ENCODE peak calls at places on chromosomes 6 and 20, in seven cellular contexts. X is dorsolateral prefrontal cortex, F is Kasumi-1, A is T-helper 2 cell, P is AML-193, R is upper lobe of right lung, E is pancreas. J is an unnamed sample.

GRCh38 chr20:58471161-58471834 is 43.9 kb downstream of the APCDD1L start:
- DNase-seq in X (peak), E (no peak), P (no peak), R (peak), A (no peak), F (no peak), J (no peak)

GRCh38 chr20:4470375-4470774 is 251.3 kb upstream of the PRND start:
- DNase-seq in A (no peak), R (no peak), X (no peak), E (no peak), P (no peak), F (no peak), J (no peak)

GRCh38 chr6:7671581-7671980 is 54.3 kb upstream of the BMP6 start:
- DNase-seq in F (no peak), P (no peak), E (no peak), X (no peak), A (no peak), R (no peak), J (no peak)

GRCh38 chr6:41921712-41921998 is 356 bp downstream of the BYSL start:
- DNase-seq in F (peak), E (no peak), X (no peak), P (no peak), A (no peak), R (no peak), J (no peak)

GRCh38 chr20:51022803-51023616 is at the start of gene KCNG1:
- DNase-seq in P (no peak), R (peak), E (peak), A (no peak), F (no peak), X (peak), J (peak)

GRCh38 chr20:51457281-51457932 is 85.1 kb downstream of the NFATC2 start:
- DNase-seq in F (no peak), R (no peak), A (no peak), E (peak), X (peak), P (no peak), J (no peak)

GRCh38 chr6:118696262-118696661 is 44.9 kb upstream of the CEP85L start:
- DNase-seq in X (no peak), E (no peak), A (no peak), P (no peak), F (no peak), R (no peak), J (no peak)

GRCh38 chr6:102115911-102116310 is 722.4 kb downstream of the GRIK2 start:
- DNase-seq in F (no peak), E (no peak), P (no peak), X (no peak), A (no peak), R (no peak), J (no peak)

GRCh38 chr6:5163233-5163632 is 78.1 kb downstream of the PPP1R3G start:
- DNase-seq in X (no peak), F (no peak), A (no peak), R (no peak), P (no peak), E (no peak), J (no peak)

GRCh38 chr6:152380993-152381898 is 255.9 kb downstream of the SYNE1 start:
- DNase-seq in E (peak), X (peak), P (no peak), F (no peak), R (peak), A (no peak), J (peak)

GRCh38 chr20:49831022-49831769 is 18.6 kb downstream of the SLC9A8 start:
- DNase-seq in X (no peak), P (no peak), F (no peak), A (no peak), E (no peak), R (no peak), J (no peak)

GRCh38 chr6:41258196-41258493 is 28.3 kb downstream of the TREM1 start:
- DNase-seq in F (no peak), R (no peak), A (no peak), E (no peak), P (no peak), X (no peak), J (no peak)

GRCh38 chr6:30394139-30394538 is 49.2 kb downstream of the RPP21 start:
- DNase-seq in E (no peak), P (no peak), R (no peak), F (no peak), X (no peak), A (no peak), J (no peak)

GRCh38 chr6:123945386-123945785 is 141.7 kb downstream of the NKAIN2 start:
- DNase-seq in P (no peak), X (peak), R (no peak), A (no peak), F (no peak), E (no peak), J (no peak)

GRCh38 chr20:8018928-8019177 is 708 bp downstream of the TMX4 start:
- DNase-seq in R (no peak), P (peak), E (no peak), A (no peak), F (peak), X (no peak), J (no peak)

GRCh38 chr6:40359808-40360207 is 227.4 kb downstream of the LRFN2 start:
- DNase-seq in R (no peak), A (no peak), X (no peak), E (no peak), P (no peak), F (no peak), J (no peak)

GRCh38 chr20:33443512-33444239 is at the start of gene SNTA1:
- DNase-seq in X (peak), R (peak), F (peak), E (peak), P (peak), A (peak), J (peak)

GRCh38 chr20:36866681-36867485 is 9.1 kb upstream of the TLDC2 start:
- DNase-seq in X (no peak), R (no peak), E (no peak), P (no peak), A (no peak), F (no peak), J (no peak)

GRCh38 chr6:168213121-168213524 is 106.5 kb downstream of the DACT2 start:
- DNase-seq in F (no peak), E (no peak), X (no peak), P (no peak), A (no peak), R (no peak), J (no peak)

GRCh38 chr20:41170386-41171105 is 33.2 kb downstream of the PLCG1 start:
- DNase-seq in E (no peak), X (peak), F (no peak), P (no peak), A (no peak), R (peak), J (no peak)

GRCh38 chr6:37483917-37484785 is 15.5 kb downstream of the CCDC167 start:
- DNase-seq in A (peak), E (peak), X (peak), R (peak), P (peak), F (peak), J (peak)

GRCh38 chr6:8088886-8089285 is 13.5 kb downstream of the EEF1E1 start:
- DNase-seq in X (no peak), F (no peak), P (no peak), R (no peak), A (no peak), E (no peak), J (no peak)

GRCh38 chr6:33949877-33950831 is 146.4 kb upstream of the MLN start:
- DNase-seq in F (no peak), P (no peak), X (no peak), A (no peak), R (no peak), E (no peak), J (no peak)

GRCh38 chr6:9690388-9690787 is 724.5 kb downstream of the TFAP2A start:
- DNase-seq in A (no peak), R (no peak), P (no peak), E (no peak), X (no peak), F (no peak), J (no peak)

GRCh38 chr6:121549741-121550140 is 114.3 kb downstream of the GJA1 start:
- DNase-seq in P (no peak), A (no peak), X (no peak), R (no peak), F (no peak), E (no peak), J (no peak)

GRCh38 chr6:119259027-119259426 is 90.5 kb downstream of the MAN1A1 start:
- DNase-seq in R (no peak), A (no peak), E (no peak), F (no peak), P (no peak), X (no peak), J (no peak)

GRCh38 chr20:33883164-33883563 is 72.0 kb downstream of the CHMP4B start:
- DNase-seq in F (no peak), R (no peak), E (no peak), A (no peak), P (no peak), X (no peak), J (no peak)

GRCh38 chr6:32816746-32817204 is at the start of gene HLA-DOB:
- DNase-seq in E (no peak), X (no peak), F (no peak), P (peak), A (no peak), R (no peak), J (no peak)

GRCh38 chr6:382883-383420 is 8.6 kb upstream of the IRF4 start:
- DNase-seq in X (no peak), F (no peak), P (no peak), E (no peak), A (no peak), R (no peak), J (no peak)

GRCh38 chr6:26286168-26286854 is 78.7 kb upstream of the BTN3A2 start:
- DNase-seq in E (no peak), X (peak), P (peak), A (peak), R (peak), F (peak), J (peak)

GRCh38 chr6:143079325-143079640 is 18.6 kb downstream of the AIG1 start:
- DNase-seq in A (no peak), P (no peak), F (no peak), X (no peak), R (no peak), E (no peak), J (no peak)

GRCh38 chr6:5287205-5287965 is 26.1 kb downstream of the FARS2 start:
- DNase-seq in P (no peak), A (no peak), F (no peak), E (no peak), R (no peak), X (no peak), J (no peak)

GRCh38 chr20:50067018-50067417 is 45.9 kb downstream of the UBE2V1 start:
- DNase-seq in F (no peak), E (no peak), X (no peak), A (no peak), P (no peak), R (no peak), J (no peak)

GRCh38 chr20:22686097-22686496 is 101.7 kb upstream of the FOXA2 start:
- DNase-seq in X (peak), F (peak), E (no peak), P (peak), R (peak), A (no peak), J (peak)

J was measured in stomach.